ENCODE peak calls at places on chromosomes 2 and 18, in ten cellular contexts. One of them, this sample, is unnamed.

GRCh38 chr2:73922681-73923080 is 4.0 kb upstream of the DGUOK start:
- DNase-seq in AG04450: no peak
- DNase-seq in caudate nucleus: no peak
- DNase-seq in HT-29: no peak
- DNase-seq in stimulated activated CD4-positive, alpha-beta T cell treated with anti-CD3 and anti-CD28 coated beads, Interleukin-1b, Interleukin-23, amount 100 ng/mL, for 48 hours: no peak
- DNase-seq in cardiac fibroblast: no peak
- DNase-seq in D721Med: no peak
- DNase-seq in upper lobe of right lung: no peak
- DNase-seq in hypothalamus: no peak
- DNase-seq in mesenteric fat pad: no peak
- DNase-seq in this sample: no peak

GRCh38 chr2:186486651-186487647 is 889 bp downstream of the ZC3H15 start:
- DNase-seq in AG04450: no peak
- DNase-seq in caudate nucleus: no peak
- DNase-seq in HT-29: peak; percentile 58
- DNase-seq in stimulated activated CD4-positive, alpha-beta T cell treated with anti-CD3 and anti-CD28 coated beads, Interleukin-1b, Interleukin-23, amount 100 ng/mL, for 48 hours: no peak
- DNase-seq in cardiac fibroblast: peak; percentile 38
- DNase-seq in D721Med: no peak
- DNase-seq in upper lobe of right lung: no peak
- DNase-seq in hypothalamus: no peak
- DNase-seq in mesenteric fat pad: no peak
- DNase-seq in this sample: no peak

GRCh38 chr2:162773352-162773751 is 65.2 kb downstream of the KCNH7 start:
- DNase-seq in AG04450: no peak
- DNase-seq in caudate nucleus: no peak
- DNase-seq in HT-29: no peak
- DNase-seq in stimulated activated CD4-positive, alpha-beta T cell treated with anti-CD3 and anti-CD28 coated beads, Interleukin-1b, Interleukin-23, amount 100 ng/mL, for 48 hours: no peak
- DNase-seq in cardiac fibroblast: no peak
- DNase-seq in D721Med: no peak
- DNase-seq in upper lobe of right lung: peak; percentile 25
- DNase-seq in hypothalamus: no peak
- DNase-seq in mesenteric fat pad: no peak
- DNase-seq in this sample: no peak

GRCh38 chr2:198188982-198189381 is 384.6 kb downstream of the PLCL1 start:
- DNase-seq in AG04450: no peak
- DNase-seq in caudate nucleus: no peak
- DNase-seq in HT-29: no peak
- DNase-seq in stimulated activated CD4-positive, alpha-beta T cell treated with anti-CD3 and anti-CD28 coated beads, Interleukin-1b, Interleukin-23, amount 100 ng/mL, for 48 hours: no peak
- DNase-seq in cardiac fibroblast: no peak
- DNase-seq in D721Med: no peak
- DNase-seq in upper lobe of right lung: no peak
- DNase-seq in hypothalamus: no peak
- DNase-seq in mesenteric fat pad: no peak
- DNase-seq in this sample: no peak

GRCh38 chr2:40488101-40488598 is 36.3 kb upstream of the SLC8A1 start:
- DNase-seq in AG04450: no peak
- DNase-seq in caudate nucleus: no peak
- DNase-seq in HT-29: peak; percentile 29
- DNase-seq in stimulated activated CD4-positive, alpha-beta T cell treated with anti-CD3 and anti-CD28 coated beads, Interleukin-1b, Interleukin-23, amount 100 ng/mL, for 48 hours: no peak
- DNase-seq in cardiac fibroblast: peak; percentile 75
- DNase-seq in D721Med: no peak
- DNase-seq in upper lobe of right lung: no peak
- DNase-seq in hypothalamus: no peak
- DNase-seq in mesenteric fat pad: no peak
- DNase-seq in this sample: peak; percentile 56

GRCh38 chr2:197628043-197628500 is 47.3 kb downstream of the RFTN2 start:
- DNase-seq in AG04450: no peak
- DNase-seq in caudate nucleus: peak; percentile 80
- DNase-seq in HT-29: no peak
- DNase-seq in stimulated activated CD4-positive, alpha-beta T cell treated with anti-CD3 and anti-CD28 coated beads, Interleukin-1b, Interleukin-23, amount 100 ng/mL, for 48 hours: no peak
- DNase-seq in cardiac fibroblast: peak; percentile 11
- DNase-seq in D721Med: no peak
- DNase-seq in upper lobe of right lung: no peak
- DNase-seq in hypothalamus: peak; percentile 36
- DNase-seq in mesenteric fat pad: no peak
- DNase-seq in this sample: peak; percentile 19

GRCh38 chr2:144456680-144457079 is 63.2 kb downstream of the ZEB2 start:
- DNase-seq in AG04450: peak; percentile 49
- DNase-seq in caudate nucleus: no peak
- DNase-seq in HT-29: no peak
- DNase-seq in stimulated activated CD4-positive, alpha-beta T cell treated with anti-CD3 and anti-CD28 coated beads, Interleukin-1b, Interleukin-23, amount 100 ng/mL, for 48 hours: peak; percentile 9
- DNase-seq in cardiac fibroblast: peak; percentile 85
- DNase-seq in D721Med: no peak
- DNase-seq in upper lobe of right lung: no peak
- DNase-seq in hypothalamus: no peak
- DNase-seq in mesenteric fat pad: no peak
- DNase-seq in this sample: peak; percentile 88

GRCh38 chr18:79519751-79520472 is 124.2 kb downstream of the NFATC1 start:
- DNase-seq in AG04450: no peak
- DNase-seq in caudate nucleus: no peak
- DNase-seq in HT-29: no peak
- DNase-seq in stimulated activated CD4-positive, alpha-beta T cell treated with anti-CD3 and anti-CD28 coated beads, Interleukin-1b, Interleukin-23, amount 100 ng/mL, for 48 hours: peak; percentile 79
- DNase-seq in cardiac fibroblast: peak; percentile 40
- DNase-seq in D721Med: no peak
- DNase-seq in upper lobe of right lung: peak; percentile 59
- DNase-seq in hypothalamus: no peak
- DNase-seq in mesenteric fat pad: peak; percentile 90
- DNase-seq in this sample: no peak

GRCh38 chr2:24824966-24825882 is 32.0 kb downstream of the CENPO start:
- DNase-seq in AG04450: no peak
- DNase-seq in caudate nucleus: no peak
- DNase-seq in HT-29: no peak
- DNase-seq in stimulated activated CD4-positive, alpha-beta T cell treated with anti-CD3 and anti-CD28 coated beads, Interleukin-1b, Interleukin-23, amount 100 ng/mL, for 48 hours: peak; percentile 35
- DNase-seq in cardiac fibroblast: no peak
- DNase-seq in D721Med: peak; percentile 28
- DNase-seq in upper lobe of right lung: no peak
- DNase-seq in hypothalamus: no peak
- DNase-seq in mesenteric fat pad: peak; percentile 59
- DNase-seq in this sample: no peak

This sample was measured in fibroblast of gingiva.